ENCODE peak calls at places on chromosomes 12 and 14, in seven cellular contexts. U is GM23338, A is transverse colon, O is breast epithelium, P is foreskin fibroblast, Q is fibroblast of the aortic adventitia, D is GM20000. C is an unnamed sample.

GRCh38 chr14:103123634-103124500 is 606 bp downstream of the TNFAIP2 start:
- DNase-seq in Q (peak), O (no peak), A (no peak), P (peak), U (peak), D (peak), C (peak)

GRCh38 chr12:84091642-84092041 is 821.0 kb downstream of the SLC6A15 start:
- DNase-seq in U (no peak), A (no peak), O (no peak), P (no peak), D (no peak), Q (no peak), C (no peak)

GRCh38 chr12:114982760-114983159 is 298.8 kb upstream of the TBX3 start:
- DNase-seq in U (peak), A (no peak), O (no peak), Q (no peak), P (peak), D (no peak), C (no peak)

GRCh38 chr12:95215925-95216324 is 1.3 kb downstream of the FGD6 start:
- DNase-seq in D (no peak), U (peak), P (peak), Q (peak), A (no peak), O (no peak), C (no peak)

GRCh38 chr14:90607141-90607540 is 209.1 kb downstream of the TTC7B start:
- DNase-seq in U (no peak), D (no peak), O (no peak), P (no peak), A (no peak), Q (no peak), C (no peak)

GRCh38 chr12:47449797-47450196 is 256.0 kb downstream of the RPAP3 start:
- DNase-seq in D (peak), P (no peak), A (no peak), U (no peak), O (no peak), Q (no peak), C (no peak)

GRCh38 chr12:96239711-96240234 is 45.6 kb downstream of the ELK3 start:
- DNase-seq in P (peak), O (no peak), D (no peak), A (peak), Q (no peak), U (no peak), C (peak)

GRCh38 chr14:66619952-66620351 is 112.0 kb downstream of the GPHN start:
- DNase-seq in Q (no peak), D (no peak), O (no peak), U (no peak), P (no peak), A (no peak), C (no peak)

GRCh38 chr14:101340556-101340955 is 220.7 kb upstream of the DIO3 start:
- DNase-seq in Q (no peak), A (no peak), U (no peak), D (no peak), O (no peak), P (no peak), C (no peak)

GRCh38 chr12:51888316-51889215 is 663 bp downstream of the ANKRD33 start:
- DNase-seq in O (no peak), P (no peak), Q (no peak), D (no peak), U (no peak), A (no peak), C (no peak)

GRCh38 chr14:77804592-77804991 is 4.7 kb downstream of the ADCK1 start:
- DNase-seq in Q (peak), A (peak), D (peak), P (peak), O (no peak), U (peak), C (no peak)

GRCh38 chr12:128091101-128091795 is 175.7 kb upstream of the TMEM132C start:
- DNase-seq in D (no peak), U (no peak), P (no peak), A (no peak), Q (no peak), O (no peak), C (no peak)

GRCh38 chr12:4027412-4027811 is 154.2 kb upstream of the PARP11 start:
- DNase-seq in A (no peak), O (no peak), Q (no peak), U (no peak), D (no peak), P (no peak), C (no peak)

GRCh38 chr14:21711360-21711961 is 37.8 kb upstream of the OR4E1 start:
- DNase-seq in Q (peak), U (peak), P (peak), D (peak), A (peak), O (no peak), C (no peak)

GRCh38 chr12:102603021-102603420 is 122.7 kb upstream of the IGF1 start:
- DNase-seq in Q (no peak), P (no peak), U (no peak), O (no peak), D (no peak), A (no peak), C (no peak)

GRCh38 chr12:50101663-50102062 is 2.1 kb upstream of the GPD1 start:
- DNase-seq in O (no peak), D (no peak), Q (peak), U (peak), A (no peak), P (peak), C (no peak)

GRCh38 chr14:94622653-94623421 is 10.6 kb downstream of the SERPINA3 start:
- DNase-seq in O (no peak), P (no peak), Q (no peak), D (no peak), U (no peak), A (no peak), C (no peak)

GRCh38 chr12:81450920-81451739 is 308.0 kb downstream of the PPFIA2 start:
- DNase-seq in P (peak), A (no peak), D (peak), O (no peak), Q (peak), U (peak), C (no peak)

GRCh38 chr12:647039-647712 is 16.1 kb downstream of the NINJ2 start:
- DNase-seq in A (no peak), D (no peak), Q (no peak), U (no peak), P (no peak), O (no peak), C (no peak)

GRCh38 chr12:646303-647038 is 16.8 kb downstream of the NINJ2 start:
- DNase-seq in D (no peak), Q (peak), U (no peak), P (no peak), O (no peak), A (no peak), C (no peak)

GRCh38 chr12:645563-646071 is 17.6 kb downstream of the NINJ2 start:
- DNase-seq in A (no peak), U (no peak), O (no peak), P (peak), Q (peak), D (no peak), C (no peak)

GRCh38 chr12:647713-648085 is 15.5 kb downstream of the NINJ2 start:
- DNase-seq in Q (no peak), A (no peak), U (no peak), D (no peak), P (no peak), O (no peak), C (no peak)

GRCh38 chr12:650983-651382 is 12.3 kb downstream of the NINJ2 start:
- DNase-seq in O (no peak), A (no peak), P (no peak), Q (no peak), D (no peak), U (no peak), C (no peak)
- TF ChIP-seq CTCF in O (no peak), A (no peak), P (no peak), Q (peak), D (no peak), U (no peak), C (no peak)

GRCh38 chr12:71371132-71371531 is 68.5 kb upstream of the LGR5 start:
- DNase-seq in A (no peak), Q (peak), P (peak), U (peak), D (no peak), O (no peak), C (no peak)
- TF ChIP-seq CTCF in A (no peak), Q (peak), P (no peak), U (peak), D (no peak), O (no peak), C (no peak)

DNA sequence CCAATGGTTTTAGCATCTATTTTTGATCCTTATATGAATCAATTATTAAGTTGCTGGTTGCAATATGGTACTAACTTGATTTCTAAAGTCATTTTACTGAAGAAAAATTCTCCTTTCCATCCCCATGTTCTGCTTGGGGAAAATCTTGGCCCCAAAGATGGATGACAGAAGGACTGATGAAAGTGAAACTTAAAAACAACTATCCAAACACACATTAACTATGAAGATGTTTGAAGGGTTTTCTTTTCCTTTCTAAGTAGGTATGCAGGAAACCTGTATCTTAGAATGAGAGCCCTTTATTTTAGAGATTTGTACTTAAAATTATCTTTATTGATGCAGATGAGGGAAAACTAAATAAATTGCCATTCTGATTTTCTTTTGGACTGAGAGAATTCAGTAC is 5.9 kb downstream of the C12orf71 start:
- DNase-seq in U (no peak), A (no peak), P (no peak), D (no peak), O (no peak), Q (no peak), C (no peak)
- TF ChIP-seq CTCF in U (no peak), A (no peak), P (no peak), D (no peak), O (no peak), Q (no peak), C (no peak)

DNA sequence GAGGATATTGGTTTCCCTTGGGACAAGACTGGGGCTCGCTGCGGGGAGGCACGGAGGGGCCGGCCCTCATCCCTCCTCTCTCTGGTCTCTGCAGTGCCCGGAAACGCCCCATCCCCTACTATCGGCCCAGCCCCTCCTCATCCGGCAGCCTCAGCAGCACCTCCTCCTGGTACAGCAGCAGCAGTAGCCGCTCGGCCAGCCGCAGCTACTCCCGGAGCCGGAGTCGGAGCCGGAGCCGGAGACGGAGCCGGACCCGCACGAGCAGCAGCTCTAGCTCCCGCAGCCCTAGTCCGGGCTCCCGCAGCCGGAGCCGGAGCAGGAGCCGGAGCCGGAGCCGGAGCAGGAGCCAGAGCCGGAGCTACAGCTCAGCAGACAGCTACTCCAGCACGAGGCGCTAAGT is 22.3 kb upstream of the HSPB8 start:
- DNase-seq in Q (no peak), U (peak), A (no peak), P (no peak), O (no peak), D (no peak), C (no peak)
- TF ChIP-seq CTCF in Q (peak), U (peak), A (no peak), P (no peak), O (no peak), D (no peak), C (no peak)

GRCh38 chr12:77496714-77497113 is 334.0 kb upstream of the NAV3 start:
- DNase-seq in P (no peak), Q (no peak), A (no peak), U (no peak), O (no peak), D (no peak), C (no peak)

GRCh38 chr12:77493311-77493710 is 337.4 kb upstream of the NAV3 start:
- DNase-seq in U (no peak), P (peak), O (no peak), D (no peak), Q (peak), A (no peak), C (no peak)

GRCh38 chr12:77500124-77500523 is 330.6 kb upstream of the NAV3 start:
- DNase-seq in Q (peak), O (no peak), D (no peak), P (no peak), U (no peak), A (no peak), C (no peak)

GRCh38 chr12:77493769-77494168 is 336.9 kb upstream of the NAV3 start:
- DNase-seq in Q (no peak), O (no peak), U (no peak), P (peak), A (no peak), D (no peak), C (no peak)

GRCh38 chr12:77494306-77494705 is 336.4 kb upstream of the NAV3 start:
- DNase-seq in O (no peak), A (no peak), P (peak), Q (no peak), D (no peak), U (no peak), C (no peak)
- TF ChIP-seq CTCF in O (no peak), A (no peak), P (no peak), Q (no peak), D (no peak), U (no peak), C (no peak)

DNA sequence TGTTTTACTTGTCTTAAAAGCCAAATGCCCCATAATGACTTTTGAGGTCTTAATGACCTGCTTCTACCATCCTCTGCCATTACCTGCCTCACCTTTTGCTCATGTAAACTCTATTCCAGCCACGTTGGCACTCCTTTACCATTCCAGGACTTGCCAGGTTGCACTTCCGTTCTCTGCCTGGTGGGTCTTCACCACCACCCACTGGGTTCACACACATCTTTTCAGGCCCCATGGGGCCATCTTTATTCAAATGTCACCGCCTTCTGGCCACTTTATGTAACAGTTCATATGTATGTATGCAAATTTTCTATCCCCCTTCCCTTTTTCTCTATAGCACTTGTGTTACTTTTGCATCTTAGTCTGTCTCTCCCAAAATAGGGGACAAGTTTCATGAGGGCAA is 57.7 kb downstream of the ATP2A2 start:
- DNase-seq in U (peak), P (no peak), D (peak), O (no peak), Q (no peak), A (no peak), C (no peak)
- TF ChIP-seq CTCF in U (peak), P (no peak), D (no peak), O (no peak), Q (no peak), A (no peak), C (peak)